ENCODE peak calls at places on chromosomes 12 and 14, in four cellular contexts. F, K, M and P are unnamed samples.

GRCh38 chr14:85535916-85536834 is 6.2 kb downstream of the FLRT2 start:
- DNase-seq in M (no peak), K (peak; percentile 12), F (peak; percentile 79), P (peak; percentile 27)

GRCh38 chr12:47366203-47366978 is 286.6 kb upstream of the AMIGO2 start:
- DNase-seq in K (no peak), F (no peak), M (no peak), P (no peak)

GRCh38 chr12:58443273-58443980 is 476.9 kb downstream of the LRIG3 start:
- DNase-seq in K (peak; percentile 28), F (peak; percentile 13), M (no peak), P (peak; percentile 5)

GRCh38 chr14:36256131-36256801 is 64.2 kb downstream of the MBIP start:
- DNase-seq in K (no peak), F (no peak), M (no peak), P (no peak)

GRCh38 chr14:39034481-39035296 is 68.3 kb downstream of the SEC23A start:
- DNase-seq in K (peak; percentile 66), M (no peak), F (no peak), P (peak; percentile 5)

GRCh38 chr12:76790564-76791552 is 26.9 kb downstream of the ZDHHC17 start:
- DNase-seq in F (peak; percentile 37), K (peak; percentile 12), M (no peak), P (peak; percentile 36)

GRCh38 chr12:122880155-122880605 is 15.7 kb downstream of the VPS37B start:
- DNase-seq in K (no peak), M (no peak), F (peak; percentile 78), P (no peak)

GRCh38 chr12:116222358-116222757 is 55.1 kb downstream of the MED13L start:
- DNase-seq in M (no peak), K (peak; percentile 55), F (peak; percentile 94), P (no peak)

GRCh38 chr14:32588448-32589320 is 259.6 kb downstream of the AKAP6 start:
- DNase-seq in M (no peak), F (peak; percentile 65), K (peak; percentile 43), P (peak; percentile 17)

GRCh38 chr14:94367347-94367746 is 21.1 kb downstream of the SERPINA1 start:
- DNase-seq in M (no peak), F (no peak), K (no peak), P (no peak)

GRCh38 chr14:49505026-49505766 is 81.0 kb downstream of the RPS29 start:
- DNase-seq in K (no peak), F (peak; percentile 1), M (no peak), P (no peak)

GRCh38 chr12:124664395-124665111 is 97.1 kb upstream of the NCOR2 start:
- DNase-seq in F (no peak), M (no peak), K (no peak), P (no peak)

GRCh38 chr12:113844495-113845175 is 121.5 kb downstream of the RBM19 start:
- DNase-seq in F (no peak), M (no peak), K (no peak), P (no peak)

GRCh38 chr12:41205070-41205715 is 17.1 kb downstream of the PDZRN4 start:
- DNase-seq in M (no peak), K (no peak), F (no peak), P (no peak)

GRCh38 chr14:99252940-99253868 is 18.8 kb downstream of the BCL11B start:
- DNase-seq in M (no peak), F (no peak), K (no peak), P (no peak)

GRCh38 chr12:62698701-62699101 is 232.1 kb downstream of the MON2 start:
- DNase-seq in M (no peak), K (no peak), F (peak; percentile 73), P (no peak)

GRCh38 chr12:113479578-113480335 is 8.1 kb upstream of the LHX5 start:
- DNase-seq in K (peak; percentile 12), M (no peak), F (peak; percentile 20), P (peak; percentile 51)

GRCh38 chr12:112944028-112944690 is 5.9 kb downstream of the OAS3 start:
- DNase-seq in M (no peak), K (no peak), F (no peak), P (no peak)

GRCh38 chr12:25979059-25979458 is 20.6 kb downstream of the RASSF8 start:
- DNase-seq in K (no peak), F (no peak), M (no peak), P (no peak)

GRCh38 chr14:31405599-31406251 is 14.6 kb downstream of the HEATR5A start:
- DNase-seq in M (no peak), K (no peak), F (no peak), P (no peak)

DNA sequence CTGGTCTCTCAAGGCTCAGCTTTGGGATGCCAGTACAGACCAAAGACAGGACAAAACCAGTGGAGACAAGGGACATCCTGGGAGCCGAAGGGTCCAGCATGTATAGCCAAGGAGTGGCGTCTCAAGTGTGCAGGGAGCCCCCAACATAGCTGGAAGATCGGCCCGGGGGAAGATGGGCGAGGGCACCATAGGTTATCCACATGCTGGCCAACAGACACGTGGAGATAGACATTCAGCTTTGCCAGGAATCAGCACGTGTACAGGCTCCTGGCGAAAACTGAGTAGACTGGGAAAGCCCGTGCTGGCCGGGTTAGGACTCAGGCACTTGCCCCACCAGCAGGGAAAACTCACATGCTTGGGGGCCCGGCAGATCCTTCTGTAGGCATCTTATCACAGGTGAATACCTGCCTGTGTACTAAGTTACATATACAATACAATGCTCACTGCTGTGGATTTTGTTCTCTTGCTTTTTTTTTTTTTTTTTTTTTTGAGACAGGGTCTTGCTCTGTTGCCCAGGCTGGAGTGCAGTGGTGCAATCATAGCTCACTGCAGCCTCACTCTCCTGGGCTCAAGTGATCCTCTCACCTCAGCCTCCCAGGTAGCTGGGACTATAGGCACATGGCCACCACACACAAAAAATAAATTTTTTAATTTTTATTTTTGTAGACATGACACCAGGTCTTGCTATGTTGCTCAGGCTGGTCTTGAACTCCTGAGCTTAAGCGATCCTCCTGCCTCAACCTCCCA is 5.6 kb upstream of the ANKRD9 start:
- DNase-seq in K (no peak), F (no peak), M (no peak), P (no peak)
- H2AFZ ChIP-seq in K (no peak overlapping the region), F (no peak overlapping the region), M (no peak overlapping the region), P (no peak overlapping the region)

DNA sequence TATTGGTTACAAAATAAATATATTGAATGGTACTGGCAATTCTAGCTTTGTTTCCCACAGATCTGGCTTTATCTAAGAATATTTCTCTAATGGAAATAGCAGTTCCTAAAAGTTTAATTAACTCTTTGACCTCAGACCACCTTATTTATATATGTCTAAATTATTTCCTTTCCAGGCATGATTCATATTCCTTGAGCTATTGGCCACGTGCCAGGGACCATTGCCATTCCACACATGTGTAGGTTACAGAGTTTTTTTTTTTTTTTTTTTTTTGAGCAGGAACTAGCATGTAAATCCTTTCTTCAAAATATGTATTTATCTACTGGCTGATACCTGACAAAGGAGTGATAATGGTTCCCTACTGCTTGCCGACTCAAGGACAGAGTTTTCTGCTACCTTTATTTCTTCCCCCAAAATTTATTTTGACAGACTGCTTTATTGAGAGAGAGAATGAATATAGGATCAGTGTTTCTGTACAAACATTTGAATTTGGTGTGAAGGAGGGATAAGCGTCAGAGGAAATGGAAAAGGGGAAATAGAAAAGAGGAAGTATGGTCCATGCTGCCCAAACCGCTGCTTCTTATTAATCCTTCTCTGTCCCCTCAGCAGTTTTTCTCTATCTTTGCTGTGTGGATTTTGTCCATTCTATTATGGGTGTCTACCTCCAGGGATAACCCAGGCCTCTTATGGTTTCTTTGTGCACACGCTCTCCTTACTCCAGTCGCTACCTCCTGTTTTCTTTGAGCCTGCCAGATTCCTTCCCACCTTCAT is 36.4 kb downstream of the PDE3A start:
- DNase-seq in M (no peak), K (no peak), F (peak; percentile 6), P (peak; percentile 6)
- TF ChIP-seq SMC3 in M (no peak), K (no peak), F (no peak), P (no peak)

DNA sequence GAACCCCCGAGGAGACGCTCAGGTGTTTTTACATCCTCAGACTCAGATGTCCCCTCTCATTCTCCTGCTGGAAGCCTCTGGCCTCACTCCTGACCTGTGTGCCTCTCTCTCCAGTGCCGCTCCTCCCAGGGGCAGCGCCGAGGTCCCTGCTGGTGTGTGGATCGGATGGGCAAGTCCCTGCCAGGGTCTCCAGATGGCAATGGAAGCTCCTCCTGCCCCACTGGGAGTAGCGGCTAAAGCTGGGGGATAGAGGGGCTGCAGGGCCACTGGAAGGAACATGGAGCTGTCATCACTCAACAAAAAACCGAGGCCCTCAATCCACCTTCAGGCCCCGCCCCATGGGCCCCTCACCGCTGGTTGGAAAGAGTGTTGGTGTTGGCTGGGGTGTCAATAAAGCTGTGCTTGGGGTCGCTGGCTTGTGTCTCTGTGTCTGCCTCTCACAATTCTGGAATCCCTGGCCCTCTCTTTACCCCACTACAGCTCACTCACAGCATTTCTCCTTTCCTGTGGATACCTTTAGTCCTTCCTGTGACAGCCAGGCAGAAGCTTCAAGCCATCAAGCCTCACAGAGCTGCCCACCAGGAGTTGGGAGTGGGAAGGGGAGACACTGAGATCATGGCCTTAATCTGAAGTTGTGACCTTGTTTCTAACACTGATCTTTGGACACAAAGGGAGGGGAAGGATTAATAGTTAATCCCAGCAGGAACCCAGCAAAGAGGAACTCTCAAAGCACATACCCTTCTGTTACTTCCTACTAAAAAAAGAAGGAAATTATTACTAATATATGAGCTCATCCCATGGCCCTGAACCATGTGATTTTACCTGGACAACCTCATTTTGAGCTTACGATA is 1.1 kb upstream of the SOAT2 start:
- DNase-seq in K (peak; percentile 79), F (no peak), M (no peak), P (no peak)
- H2AFZ ChIP-seq in K (no peak overlapping the region), F (no peak overlapping the region), M (peak overlapping the region; percentile 29), P (no peak overlapping the region)

GRCh38 chr12:98758331-98758730 is 113.2 kb downstream of the APAF1 start:
- DNase-seq in K (no peak), F (peak; percentile 31), M (no peak), P (no peak)
- TF ChIP-seq SMC3 in K (no peak), F (no peak), M (no peak), P (no peak)

DNA sequence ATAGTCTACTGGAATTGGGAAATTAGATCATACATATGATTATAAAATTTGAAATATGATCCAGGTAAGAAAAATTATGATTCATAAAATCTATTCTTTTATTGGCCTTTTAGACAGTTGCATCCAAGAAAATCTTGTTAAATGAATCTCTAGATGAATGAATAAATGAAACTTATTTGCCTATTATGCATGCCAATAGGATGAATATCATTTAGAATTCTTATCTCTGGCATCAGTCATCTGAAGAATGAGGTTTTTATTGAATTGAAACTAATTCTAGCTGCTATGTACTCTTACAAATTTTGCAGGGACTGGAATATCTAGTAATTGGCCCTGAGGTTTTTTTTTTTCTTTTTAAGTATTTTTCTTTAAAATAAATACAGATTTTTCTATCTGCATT is 475.5 kb downstream of the NAV3 start:
- DNase-seq in M (no peak), F (no peak), K (no peak), P (no peak)
- H2AFZ ChIP-seq in M (no peak overlapping the region), F (no peak overlapping the region), K (no peak overlapping the region), P (no peak overlapping the region)

GRCh38 chr12:94690199-94690695 is 39.9 kb upstream of the TMCC3 start:
- DNase-seq in F (no peak), M (no peak), K (peak; percentile 12), P (no peak)
- TF ChIP-seq SMC3 in F (no peak), M (no peak), K (no peak), P (no peak)

DNA sequence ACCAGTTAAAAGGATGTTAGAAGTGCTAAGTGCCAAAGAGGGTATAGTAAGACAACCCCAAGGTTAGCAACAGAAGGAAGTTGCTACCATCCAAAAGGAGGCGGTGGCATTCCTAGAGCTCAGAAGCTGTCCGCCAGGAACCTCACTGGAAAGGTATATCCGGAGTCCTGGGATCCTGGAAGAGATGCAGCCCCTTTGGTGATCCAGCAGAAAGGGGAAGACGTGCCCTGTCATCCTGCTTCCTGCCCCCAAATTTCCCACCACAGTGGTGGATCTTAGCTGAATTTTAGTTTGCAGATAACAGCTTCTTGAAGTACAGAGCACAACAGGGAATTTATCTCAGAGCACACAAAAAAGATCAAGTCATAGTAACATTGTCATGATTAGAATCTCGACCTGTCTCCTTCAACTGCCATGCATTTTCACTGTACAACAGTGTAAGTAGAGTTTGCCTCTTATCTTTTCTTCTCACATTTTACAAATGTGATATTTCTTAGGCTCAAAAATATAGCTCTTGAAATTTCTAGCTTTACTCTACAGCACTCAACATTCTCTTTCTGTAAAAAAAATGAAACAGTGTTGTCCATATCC is 526.3 kb downstream of the SOX5 start:
- DNase-seq in M (no peak), K (no peak), F (no peak), P (no peak)
- H2AFZ ChIP-seq in M (no peak overlapping the region), K (no peak overlapping the region), F (no peak overlapping the region), P (no peak overlapping the region)